ENCODE peak calls at places on chromosome 7, in eight cellular contexts. Z is tibial nerve, R is fibroblast of lung, D is body of pancreas, W is CD14-positive monocyte, H is endothelial cell, T is cardiac muscle cell, C is left lung. M is an unnamed sample.

GRCh38 chr7:23533160-23533559 is 1.4 kb upstream of the TRA2A start:
- DNase-seq in Z (no peak), R (no peak), D (no peak), W (no peak), H (no peak), T (no peak), C (no peak), M (no peak)

GRCh38 chr7:43906327-43907010 is at the start of gene URGCP:
- DNase-seq in Z (no peak), R (peak), D (peak), W (no peak), H (peak), T (peak), C (peak), M (peak)

GRCh38 chr7:80410081-80410480 is 101.8 kb downstream of the GNAT3 start:
- DNase-seq in Z (no peak), R (peak), D (no peak), W (no peak), H (no peak), T (peak), C (no peak), M (no peak)

GRCh38 chr7:121302214-121302745 is 26.5 kb upstream of the WNT16 start:
- DNase-seq in Z (no peak), R (peak), D (no peak), W (no peak), H (no peak), T (no peak), C (no peak), M (no peak)

GRCh38 chr7:130899071-130899451 is 165.1 kb upstream of the KLF14 start:
- DNase-seq in Z (no peak), R (no peak), D (no peak), W (no peak), H (no peak), T (no peak), C (no peak), M (no peak)

GRCh38 chr7:142412551-142413193 is 154.8 kb upstream of the PRSS58 start:
- DNase-seq in Z (no peak), R (peak), D (no peak), W (no peak), H (peak), T (peak), C (no peak), M (no peak)

GRCh38 chr7:2106920-2107319 is 125.8 kb downstream of the MAD1L1 start:
- DNase-seq in Z (no peak), R (peak), D (no peak), W (no peak), H (no peak), T (peak), C (no peak), M (no peak)

GRCh38 chr7:128202287-128202957 is 38.7 kb upstream of the LEP start:
- DNase-seq in Z (no peak), R (no peak), D (no peak), W (no peak), H (no peak), T (no peak), C (no peak), M (no peak)

GRCh38 chr7:31825576-31825975 is 138.6 kb downstream of the PPP1R17 start:
- DNase-seq in Z (no peak), R (no peak), D (no peak), W (no peak), H (no peak), T (no peak), C (no peak), M (no peak)

GRCh38 chr7:149028346-149029109 is at the start of gene PDIA4:
- DNase-seq in Z (peak), R (peak), D (peak), W (peak), H (peak), T (peak), C (peak), M (peak)
- TF ChIP-seq CTCF in Z (peak), R (peak), D (peak), W (peak), H (no peak), T (peak), C (no peak), M (peak)

DNA sequence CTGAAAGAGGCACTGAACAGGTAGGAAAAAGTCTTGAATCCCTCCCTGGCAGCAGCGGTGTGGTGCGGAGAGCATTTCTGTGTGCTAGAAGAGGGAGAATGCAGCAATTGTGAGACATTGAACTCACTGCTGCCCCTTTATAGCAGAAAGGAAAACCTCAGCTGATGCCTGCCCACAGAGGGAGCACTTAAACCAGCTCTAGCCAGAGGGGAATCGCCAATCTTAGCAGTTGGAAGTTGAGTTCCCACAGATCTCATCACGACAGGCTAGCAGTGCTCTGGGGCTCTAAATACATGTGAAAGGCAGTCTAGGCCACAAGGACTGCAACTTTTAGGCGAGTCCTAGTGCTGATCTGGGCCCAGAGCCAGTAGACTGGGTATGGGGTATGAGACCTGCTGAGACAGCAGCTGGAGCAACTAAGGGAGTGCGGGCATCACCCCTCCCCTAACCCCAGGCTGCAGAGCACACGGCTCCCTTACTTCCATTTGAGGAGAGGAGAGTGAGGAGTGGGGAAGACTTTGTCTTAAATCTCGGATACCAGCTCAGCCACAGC is 25.2 kb upstream of the PRR15 start:
- DNase-seq in Z (no peak), R (no peak), D (no peak), W (no peak), H (no peak), T (peak), C (no peak), M (no peak)
- TF ChIP-seq CTCF in Z (no peak), R (no peak), D (no peak), W (no peak), H (no peak), T (no peak), C (no peak), M (no peak)

DNA sequence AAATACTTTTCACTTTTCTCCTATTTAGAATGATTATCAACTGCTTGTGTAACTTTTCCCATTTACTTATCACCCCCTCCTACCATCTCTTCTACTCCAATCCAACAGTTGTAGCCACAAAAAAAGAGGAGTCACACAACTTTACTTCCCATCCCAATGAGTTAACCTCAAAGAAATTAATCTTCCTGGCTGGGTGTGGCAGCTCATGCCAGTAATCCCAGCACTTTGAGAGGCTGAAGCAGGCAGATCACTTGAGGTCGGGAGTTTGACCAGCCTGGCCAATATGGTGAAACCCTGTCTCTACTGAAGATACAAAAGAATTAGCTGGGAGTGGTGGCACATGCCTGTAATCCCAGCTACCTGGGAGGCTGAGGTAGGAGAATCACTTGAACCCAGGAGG is 19.9 kb downstream of the SYPL1 start:
- DNase-seq in Z (no peak), R (peak), D (no peak), W (no peak), H (no peak), T (no peak), C (no peak), M (no peak)
- TF ChIP-seq CTCF in Z (no peak), R (no peak), D (no peak), W (no peak), H (no peak), T (no peak), C (no peak), M (no peak)

GRCh38 chr7:37642028-37642540 is 41.5 kb upstream of the GPR141 start:
- DNase-seq in Z (no peak), R (no peak), D (no peak), W (no peak), H (no peak), T (no peak), C (no peak), M (no peak)

GRCh38 chr7:37645276-37646040 is 38.1 kb upstream of the GPR141 start:
- DNase-seq in Z (no peak), R (no peak), D (no peak), W (no peak), H (no peak), T (no peak), C (no peak), M (no peak)

DNA sequence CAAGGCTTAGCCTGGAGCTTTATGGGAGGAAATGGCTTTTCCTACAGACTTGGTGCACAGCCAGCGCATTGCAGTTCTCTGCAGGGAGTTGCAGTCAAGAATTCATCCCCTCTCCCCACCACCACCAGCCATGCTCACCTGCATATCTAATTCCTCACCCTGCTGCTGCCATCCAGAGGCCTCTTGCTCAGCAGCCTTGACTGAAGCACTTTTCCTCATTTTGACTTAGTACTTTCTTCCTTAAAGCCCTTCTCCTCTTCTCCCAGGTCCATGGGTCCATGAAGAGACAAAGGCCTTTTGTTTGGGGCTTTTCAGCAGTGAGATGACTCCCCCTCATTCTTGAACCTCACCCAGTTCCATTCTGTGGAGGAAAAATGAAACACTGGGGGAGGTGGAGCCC is 39.7 kb upstream of the GPR141 start:
- DNase-seq in Z (no peak), R (no peak), D (no peak), W (no peak), H (no peak), T (no peak), C (no peak), M (no peak)
- TF ChIP-seq CTCF in Z (no peak), R (no peak), D (no peak), W (no peak), H (no peak), T (no peak), C (no peak), M (no peak)

GRCh38 chr7:26853788-26854393 is 10.5 kb downstream of the SKAP2 start:
- DNase-seq in Z (no peak), R (peak), D (no peak), W (no peak), H (no peak), T (peak), C (no peak), M (no peak)
- TF ChIP-seq CTCF in Z (peak), R (peak), D (peak), W (peak), H (peak), T (peak), C (no peak), M (peak)

GRCh38 chr7:129644634-129645230 is 33.2 kb downstream of the NRF1 start:
- DNase-seq in Z (no peak), R (peak), D (no peak), W (no peak), H (peak), T (peak), C (no peak), M (no peak)
- TF ChIP-seq CTCF in Z (peak), R (peak), D (peak), W (peak), H (peak), T (peak), C (peak), M (no peak)

DNA sequence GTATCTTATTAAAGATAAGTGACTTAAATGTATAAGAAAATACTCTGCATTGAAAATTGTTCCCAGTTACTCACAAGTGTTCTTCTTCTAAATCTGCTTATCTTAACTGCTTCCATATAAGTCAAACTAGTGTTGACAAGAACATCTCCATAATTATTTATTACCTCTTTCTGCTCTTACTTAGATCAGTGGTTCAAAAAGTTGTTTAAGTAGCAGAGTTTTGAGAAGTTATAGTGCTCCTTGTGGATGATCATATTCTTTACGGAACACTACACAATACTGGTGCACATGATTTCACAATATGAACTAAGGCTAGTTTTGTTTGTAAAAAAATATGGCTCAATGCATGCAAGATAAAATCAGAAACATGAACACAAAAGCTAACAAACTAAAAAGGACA is 168.4 kb downstream of the SEMA3D start:
- DNase-seq in Z (no peak), R (no peak), D (no peak), W (no peak), H (no peak), T (peak), C (no peak), M (no peak)
- TF ChIP-seq CTCF in Z (no peak), R (no peak), D (no peak), W (no peak), H (no peak), T (no peak), C (no peak), M (no peak)

DNA sequence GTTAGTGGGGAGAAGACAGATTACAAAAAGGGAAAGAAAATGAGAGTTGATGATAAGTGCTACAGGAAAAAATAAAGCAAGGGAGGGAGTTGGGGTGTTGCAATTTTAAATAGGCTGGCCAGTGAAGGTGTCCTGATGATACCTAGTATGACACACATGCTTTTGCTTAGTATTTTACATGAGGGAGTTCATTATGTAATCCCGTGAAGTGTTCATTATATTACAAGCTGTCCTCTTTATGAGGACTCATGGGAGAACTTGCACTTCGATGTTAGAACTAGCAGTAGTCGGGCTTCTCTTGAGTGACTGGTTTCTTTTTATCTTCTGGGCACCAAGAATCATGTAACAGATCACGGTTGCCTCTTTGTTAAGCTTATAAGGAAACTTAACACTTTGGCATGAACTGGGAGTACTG is 102.3 kb upstream of the MTPN start:
- DNase-seq in Z (no peak), R (no peak), D (no peak), W (no peak), H (no peak), T (no peak), C (no peak), M (no peak)
- TF ChIP-seq CTCF in Z (no peak), R (no peak), D (no peak), W (no peak), H (no peak), T (no peak), C (no peak), M (no peak)

GRCh38 chr7:98807306-98807880 is 62.4 kb downstream of the TMEM130 start:
- DNase-seq in Z (no peak), R (peak), D (no peak), W (no peak), H (no peak), T (peak), C (no peak), M (no peak)

GRCh38 chr7:98810166-98810802 is 59.5 kb downstream of the TMEM130 start:
- DNase-seq in Z (no peak), R (peak), D (no peak), W (no peak), H (no peak), T (peak), C (no peak), M (no peak)

GRCh38 chr7:98805956-98806838 is 63.6 kb downstream of the TMEM130 start:
- DNase-seq in Z (no peak), R (no peak), D (no peak), W (no peak), H (no peak), T (no peak), C (no peak), M (no peak)

GRCh38 chr7:98811299-98811698 is 58.5 kb downstream of the TMEM130 start:
- DNase-seq in Z (no peak), R (no peak), D (no peak), W (no peak), H (no peak), T (no peak), C (no peak), M (no peak)

DNA sequence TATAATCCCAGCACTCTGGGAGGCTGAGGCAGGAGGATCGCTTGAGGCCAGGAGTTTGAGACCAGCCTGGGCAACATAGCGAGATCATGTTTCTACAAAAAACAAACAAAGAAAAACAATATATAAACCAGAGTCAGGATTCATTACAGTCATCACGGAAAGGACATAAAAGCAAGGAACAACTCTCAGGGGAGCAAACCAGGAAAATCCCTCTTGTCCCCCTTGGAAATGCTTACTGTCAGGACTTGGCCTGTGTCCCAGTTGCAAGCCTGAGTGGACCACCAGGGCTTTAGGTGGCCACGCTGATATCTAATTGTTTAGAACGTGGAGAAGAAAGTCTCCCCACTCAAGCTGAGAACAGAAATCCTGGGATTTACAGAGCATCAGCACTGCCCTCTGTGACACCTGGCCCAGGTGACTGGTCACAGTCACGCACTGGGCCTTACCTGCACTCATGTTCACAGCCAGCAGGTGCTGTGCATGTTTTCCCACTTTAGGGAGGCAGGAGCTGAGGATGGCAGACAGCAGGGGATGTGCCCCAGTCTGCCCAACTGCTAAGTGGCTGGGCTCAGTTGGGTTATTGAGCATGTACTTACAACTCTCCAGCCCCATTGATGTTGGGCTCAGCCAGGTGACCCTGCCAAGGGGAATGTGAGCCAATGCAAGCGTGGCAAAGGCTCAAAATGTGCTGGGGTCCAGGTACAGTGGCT is 60.9 kb downstream of the TMEM130 start:
- DNase-seq in Z (no peak), R (no peak), D (no peak), W (no peak), H (no peak), T (no peak), C (no peak), M (no peak)
- TF ChIP-seq CTCF in Z (no peak), R (no peak), D (no peak), W (no peak), H (no peak), T (no peak), C (no peak), M (no peak)